ENCODE peak calls at places on chromosome 22, in ten cellular contexts. One of them, this sample, is unnamed.

GRCh38 chr22:43883012-43883661 is 8.7 kb downstream of the PNPLA5 start:
- DNase-seq in GM12892: peak
- DNase-seq in HCT116: peak
- DNase-seq in esophagus squamous epithelium: no peak
- DNase-seq in IMR-90: peak
- DNase-seq in heart left ventricle: no peak
- DNase-seq in transverse colon: peak
- DNase-seq in A549: peak
- DNase-seq in stomach: peak
- DNase-seq in sigmoid colon: peak
- DNase-seq in this sample: peak

GRCh38 chr22:27299181-27300085 is 502.1 kb downstream of the MN1 start:
- DNase-seq in stomach: no peak
- DNase-seq in heart left ventricle: no peak
- DNase-seq in sigmoid colon: no peak
- DNase-seq in transverse colon: no peak
- DNase-seq in esophagus squamous epithelium: no peak
- DNase-seq in IMR-90: no peak
- DNase-seq in GM12892: no peak
- DNase-seq in A549: no peak
- DNase-seq in HCT116: no peak
- DNase-seq in this sample: peak

GRCh38 chr22:35921777-35922176 is 106.8 kb downstream of the RBFOX2 start:
- DNase-seq in esophagus squamous epithelium: no peak
- DNase-seq in GM12892: no peak
- DNase-seq in IMR-90: peak
- DNase-seq in HCT116: peak
- DNase-seq in transverse colon: peak
- DNase-seq in heart left ventricle: no peak
- DNase-seq in sigmoid colon: peak
- DNase-seq in stomach: peak
- DNase-seq in A549: peak
- DNase-seq in this sample: peak

GRCh38 chr22:40367342-40367741 is 3.1 kb upstream of the SGSM3 start:
- DNase-seq in esophagus squamous epithelium: no peak
- DNase-seq in stomach: peak
- DNase-seq in sigmoid colon: no peak
- DNase-seq in GM12892: no peak
- DNase-seq in transverse colon: peak
- DNase-seq in HCT116: no peak
- DNase-seq in heart left ventricle: no peak
- DNase-seq in A549: no peak
- DNase-seq in IMR-90: no peak
- DNase-seq in this sample: no peak

GRCh38 chr22:43413826-43414225 is 2.0 kb downstream of the MPPED1 start:
- DNase-seq in IMR-90: no peak
- DNase-seq in stomach: no peak
- DNase-seq in sigmoid colon: no peak
- DNase-seq in HCT116: no peak
- DNase-seq in esophagus squamous epithelium: no peak
- DNase-seq in transverse colon: no peak
- DNase-seq in heart left ventricle: no peak
- DNase-seq in GM12892: no peak
- DNase-seq in A549: no peak
- DNase-seq in this sample: no peak

GRCh38 chr22:32618461-32619140 is 144.0 kb downstream of the FBXO7 start:
- DNase-seq in A549: no peak
- DNase-seq in esophagus squamous epithelium: no peak
- DNase-seq in HCT116: no peak
- DNase-seq in GM12892: no peak
- DNase-seq in heart left ventricle: no peak
- DNase-seq in IMR-90: no peak
- DNase-seq in transverse colon: peak
- DNase-seq in stomach: no peak
- DNase-seq in sigmoid colon: peak
- DNase-seq in this sample: no peak

GRCh38 chr22:36325163-36326031 is 62.4 kb downstream of the MYH9 start:
- DNase-seq in esophagus squamous epithelium: no peak
- DNase-seq in IMR-90: peak
- DNase-seq in sigmoid colon: peak
- DNase-seq in A549: no peak
- DNase-seq in heart left ventricle: no peak
- DNase-seq in stomach: peak
- DNase-seq in HCT116: no peak
- DNase-seq in transverse colon: peak
- DNase-seq in GM12892: no peak
- DNase-seq in this sample: no peak

GRCh38 chr22:31211504-31211861 is 615 bp upstream of the LIMK2 start:
- DNase-seq in esophagus squamous epithelium: no peak
- DNase-seq in GM12892: no peak
- DNase-seq in stomach: no peak
- DNase-seq in A549: no peak
- DNase-seq in heart left ventricle: no peak
- DNase-seq in IMR-90: no peak
- DNase-seq in transverse colon: no peak
- DNase-seq in HCT116: no peak
- DNase-seq in sigmoid colon: no peak
- DNase-seq in this sample: no peak

GRCh38 chr22:32801436-32802290 is at the start of gene TIMP3:
- DNase-seq in GM12892: no peak
- DNase-seq in HCT116: no peak
- DNase-seq in transverse colon: peak
- DNase-seq in heart left ventricle: peak
- DNase-seq in esophagus squamous epithelium: no peak
- DNase-seq in stomach: peak
- DNase-seq in IMR-90: peak
- DNase-seq in sigmoid colon: peak
- DNase-seq in A549: peak
- DNase-seq in this sample: peak

GRCh38 chr22:43131773-43132501 is 11.3 kb downstream of the MCAT start:
- DNase-seq in sigmoid colon: no peak
- DNase-seq in GM12892: no peak
- DNase-seq in transverse colon: no peak
- DNase-seq in stomach: no peak
- DNase-seq in IMR-90: no peak
- DNase-seq in A549: no peak
- DNase-seq in esophagus squamous epithelium: no peak
- DNase-seq in HCT116: no peak
- DNase-seq in heart left ventricle: no peak
- DNase-seq in this sample: no peak

GRCh38 chr22:49076300-49077035 is 751.2 kb downstream of the BRD1 start:
- DNase-seq in GM12892: no peak
- DNase-seq in transverse colon: no peak
- DNase-seq in heart left ventricle: no peak
- DNase-seq in IMR-90: no peak
- DNase-seq in HCT116: no peak
- DNase-seq in stomach: no peak
- DNase-seq in esophagus squamous epithelium: no peak
- DNase-seq in A549: no peak
- DNase-seq in sigmoid colon: peak
- DNase-seq in this sample: no peak

GRCh38 chr22:46237453-46238158 is 12.5 kb downstream of the CDPF1 start:
- DNase-seq in HCT116: no peak
- DNase-seq in transverse colon: no peak
- DNase-seq in sigmoid colon: no peak
- DNase-seq in esophagus squamous epithelium: no peak
- DNase-seq in A549: no peak
- DNase-seq in heart left ventricle: no peak
- DNase-seq in stomach: no peak
- DNase-seq in IMR-90: peak
- DNase-seq in GM12892: no peak
- DNase-seq in this sample: peak

GRCh38 chr22:22689621-22690345 is 45.4 kb downstream of the GGTLC2 start:
- DNase-seq in stomach: no peak
- DNase-seq in transverse colon: no peak
- DNase-seq in GM12892: no peak
- DNase-seq in sigmoid colon: peak
- DNase-seq in IMR-90: no peak
- DNase-seq in A549: no peak
- DNase-seq in heart left ventricle: no peak
- DNase-seq in esophagus squamous epithelium: no peak
- DNase-seq in HCT116: no peak
- DNase-seq in this sample: no peak

GRCh38 chr22:35434061-35434750 is 34.3 kb downstream of the MCM5 start:
- DNase-seq in GM12892: no peak
- DNase-seq in sigmoid colon: no peak
- DNase-seq in HCT116: no peak
- DNase-seq in esophagus squamous epithelium: no peak
- DNase-seq in heart left ventricle: no peak
- DNase-seq in IMR-90: no peak
- DNase-seq in A549: no peak
- DNase-seq in transverse colon: no peak
- DNase-seq in stomach: no peak
- DNase-seq in this sample: no peak

GRCh38 chr22:39254789-39255298 is 10.1 kb upstream of the PDGFB start:
- DNase-seq in esophagus squamous epithelium: no peak
- DNase-seq in HCT116: no peak
- DNase-seq in sigmoid colon: no peak
- DNase-seq in heart left ventricle: peak
- DNase-seq in stomach: no peak
- DNase-seq in IMR-90: peak
- DNase-seq in transverse colon: no peak
- DNase-seq in A549: peak
- DNase-seq in GM12892: peak
- DNase-seq in this sample: peak
- TF ChIP-seq POLR2A in esophagus squamous epithelium: no peak
- TF ChIP-seq POLR2A in HCT116: no peak
- TF ChIP-seq POLR2A in sigmoid colon: no peak
- TF ChIP-seq POLR2A in heart left ventricle: no peak
- TF ChIP-seq POLR2A in stomach: no peak
- TF ChIP-seq POLR2A in IMR-90: no peak
- TF ChIP-seq POLR2A in transverse colon: no peak
- TF ChIP-seq POLR2A in A549: no peak
- TF ChIP-seq POLR2A in GM12892: peak
- TF ChIP-seq POLR2A in this sample: no peak

GRCh38 chr22:29767289-29768051 is at the start of gene UQCR10:
- DNase-seq in IMR-90: peak
- DNase-seq in stomach: peak
- DNase-seq in transverse colon: peak
- DNase-seq in heart left ventricle: peak
- DNase-seq in esophagus squamous epithelium: peak
- DNase-seq in GM12892: peak
- DNase-seq in sigmoid colon: peak
- DNase-seq in A549: peak
- DNase-seq in HCT116: peak
- DNase-seq in this sample: peak
- TF ChIP-seq POLR2A in IMR-90: peak
- TF ChIP-seq POLR2A in stomach: no peak
- TF ChIP-seq POLR2A in transverse colon: no peak
- TF ChIP-seq POLR2A in heart left ventricle: peak
- TF ChIP-seq POLR2A in esophagus squamous epithelium: no peak
- TF ChIP-seq POLR2A in GM12892: peak
- TF ChIP-seq POLR2A in sigmoid colon: peak
- TF ChIP-seq POLR2A in A549: peak
- TF ChIP-seq POLR2A in HCT116: no peak
- TF ChIP-seq POLR2A in this sample: peak

DNA sequence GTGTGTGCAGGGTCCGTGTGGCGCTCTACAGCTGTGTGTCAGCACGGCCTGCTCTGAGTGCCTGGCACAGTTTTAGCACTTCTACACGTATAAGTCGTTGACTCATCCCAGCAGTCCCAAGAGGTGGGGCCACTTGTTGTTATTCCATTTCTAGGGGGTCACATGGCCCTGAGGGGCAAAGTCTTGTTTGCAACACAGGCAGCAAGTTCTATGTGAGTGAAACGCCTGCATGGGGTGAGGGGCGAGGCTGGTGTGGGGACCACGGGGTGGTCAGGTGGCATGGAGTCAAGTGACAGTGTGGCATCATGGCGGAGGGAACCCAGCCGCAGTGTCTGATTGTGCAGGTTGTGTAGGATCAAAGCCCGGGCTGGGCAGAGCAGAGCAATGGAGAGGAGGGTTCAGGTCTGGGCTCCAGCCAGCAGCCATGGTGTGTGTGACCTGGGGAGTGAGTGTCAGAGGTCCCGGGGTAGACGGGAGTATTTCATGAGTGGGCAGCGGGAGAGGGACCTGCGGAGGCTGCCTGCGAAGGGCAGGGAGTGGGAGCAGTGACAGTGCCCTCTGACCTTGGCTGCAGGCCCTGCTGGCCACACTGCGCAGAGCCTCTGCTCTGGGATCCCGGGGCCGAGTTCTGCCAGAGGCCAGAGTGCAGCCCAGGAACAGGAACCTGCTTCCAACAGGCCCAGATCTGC is 27.9 kb downstream of the SHANK3 start:
- DNase-seq in IMR-90: no peak
- DNase-seq in transverse colon: no peak
- DNase-seq in GM12892: no peak
- DNase-seq in esophagus squamous epithelium: no peak
- DNase-seq in stomach: no peak
- DNase-seq in A549: no peak
- DNase-seq in heart left ventricle: peak
- DNase-seq in sigmoid colon: peak
- DNase-seq in HCT116: no peak
- DNase-seq in this sample: no peak
- TF ChIP-seq POLR2A in IMR-90: no peak
- TF ChIP-seq POLR2A in transverse colon: no peak
- TF ChIP-seq POLR2A in GM12892: no peak
- TF ChIP-seq POLR2A in esophagus squamous epithelium: no peak
- TF ChIP-seq POLR2A in stomach: no peak
- TF ChIP-seq POLR2A in A549: no peak
- TF ChIP-seq POLR2A in heart left ventricle: no peak
- TF ChIP-seq POLR2A in sigmoid colon: no peak
- TF ChIP-seq POLR2A in HCT116: no peak
- TF ChIP-seq POLR2A in this sample: no peak

GRCh38 chr22:19201858-19202798 is 23.6 kb upstream of the SLC25A1 start:
- DNase-seq in stomach: no peak
- DNase-seq in esophagus squamous epithelium: no peak
- DNase-seq in GM12892: no peak
- DNase-seq in sigmoid colon: peak
- DNase-seq in IMR-90: no peak
- DNase-seq in heart left ventricle: no peak
- DNase-seq in transverse colon: no peak
- DNase-seq in HCT116: no peak
- DNase-seq in A549: no peak
- DNase-seq in this sample: peak

GRCh38 chr22:19197997-19198865 is 19.7 kb upstream of the SLC25A1 start:
- DNase-seq in transverse colon: no peak
- DNase-seq in heart left ventricle: no peak
- DNase-seq in GM12892: no peak
- DNase-seq in esophagus squamous epithelium: no peak
- DNase-seq in IMR-90: no peak
- DNase-seq in stomach: no peak
- DNase-seq in sigmoid colon: peak
- DNase-seq in HCT116: no peak
- DNase-seq in A549: no peak
- DNase-seq in this sample: no peak

GRCh38 chr22:19199479-19199878 is 20.9 kb upstream of the SLC25A1 start:
- DNase-seq in esophagus squamous epithelium: no peak
- DNase-seq in GM12892: no peak
- DNase-seq in A549: no peak
- DNase-seq in HCT116: no peak
- DNase-seq in sigmoid colon: peak
- DNase-seq in heart left ventricle: no peak
- DNase-seq in transverse colon: no peak
- DNase-seq in stomach: no peak
- DNase-seq in IMR-90: no peak
- DNase-seq in this sample: no peak

GRCh38 chr22:19203839-19204238 is 25.3 kb upstream of the SLC25A1 start:
- DNase-seq in heart left ventricle: no peak
- DNase-seq in IMR-90: no peak
- DNase-seq in HCT116: no peak
- DNase-seq in transverse colon: no peak
- DNase-seq in esophagus squamous epithelium: no peak
- DNase-seq in GM12892: no peak
- DNase-seq in sigmoid colon: peak
- DNase-seq in stomach: no peak
- DNase-seq in A549: no peak
- DNase-seq in this sample: peak

GRCh38 chr22:19201130-19201857 is 22.8 kb upstream of the SLC25A1 start:
- DNase-seq in esophagus squamous epithelium: no peak
- DNase-seq in IMR-90: no peak
- DNase-seq in heart left ventricle: no peak
- DNase-seq in stomach: no peak
- DNase-seq in A549: no peak
- DNase-seq in HCT116: no peak
- DNase-seq in GM12892: no peak
- DNase-seq in transverse colon: no peak
- DNase-seq in sigmoid colon: peak
- DNase-seq in this sample: no peak
- TF ChIP-seq POLR2A in esophagus squamous epithelium: no peak
- TF ChIP-seq POLR2A in IMR-90: no peak
- TF ChIP-seq POLR2A in heart left ventricle: no peak
- TF ChIP-seq POLR2A in stomach: no peak
- TF ChIP-seq POLR2A in A549: no peak
- TF ChIP-seq POLR2A in HCT116: no peak
- TF ChIP-seq POLR2A in GM12892: no peak
- TF ChIP-seq POLR2A in transverse colon: no peak
- TF ChIP-seq POLR2A in sigmoid colon: no peak
- TF ChIP-seq POLR2A in this sample: no peak

This sample was measured in erythroblast.